ENCODE peak calls at places on chromosomes 13 and 19, in four cellular contexts. A is IMR-90, M is K562, I is endothelial cell of umbilical vein. V is an unnamed sample. For H3K9me1, the result is how much of the 10 kb centered on the place peaks cover.

GRCh38 chr19:51226068-51226467 is 1.2 kb downstream of the CD33 start:
- DNase-seq in I (no peak), A (no peak), M (no peak), V (no peak)

GRCh38 chr13:23354520-23354919 is 79.0 kb downstream of the SACS start:
- DNase-seq in M (no peak), I (no peak), A (no peak), V (no peak)

GRCh38 chr19:48618278-48618915 is 581 bp downstream of the RPL18 start:
- DNase-seq in M (no peak), I (no peak), A (no peak), V (no peak)

GRCh38 chr19:6063576-6063961 is 46.7 kb downstream of the RFX2 start:
- DNase-seq in M (no peak), I (no peak), A (no peak), V (no peak)

GRCh38 chr13:45782327-45783045 is 69.1 kb downstream of the SIAH3 start:
- DNase-seq in I (no peak), M (no peak), A (no peak), V (no peak)

GRCh38 chr13:23180711-23181110 is at the start of gene SGCG:
- DNase-seq in M (no peak), A (no peak), I (no peak), V (no peak)

GRCh38 chr13:83065136-83065535 is 817.1 kb downstream of the SLITRK1 start:
- DNase-seq in I (no peak), A (peak), M (no peak), V (no peak)

GRCh38 chr13:29509999-29510586 is 85.4 kb downstream of the SLC7A1 start:
- DNase-seq in M (no peak), A (peak), I (no peak), V (no peak)

GRCh38 chr13:111974065-111974640 is 92.8 kb upstream of the SOX1 start:
- DNase-seq in M (no peak), A (no peak), I (no peak), V (no peak)

GRCh38 chr13:75432045-75432444 is 49.9 kb downstream of the TBC1D4 start:
- DNase-seq in A (peak), I (no peak), M (no peak), V (no peak)

GRCh38 chr13:42377640-42378382 is 105.9 kb downstream of the AKAP11 start:
- DNase-seq in I (no peak), M (no peak), A (no peak), V (no peak)

GRCh38 chr19:50204081-50204428 is 633 bp downstream of the MYH14 start:
- DNase-seq in I (no peak), A (no peak), M (no peak), V (no peak)

GRCh38 chr13:59318320-59318930 is 845.3 kb downstream of the DIAPH3 start:
- DNase-seq in I (peak), A (peak), M (peak), V (peak)

GRCh38 chr13:96822900-96823299 is 171.4 kb downstream of the OXGR1 start:
- DNase-seq in I (peak), A (no peak), M (peak), V (no peak)

GRCh38 chr19:7679017-7679720 is 1.5 kb upstream of the TRAPPC5 start:
- DNase-seq in A (no peak), I (no peak), M (peak), V (no peak)

GRCh38 chr13:51618626-51619025 is 34.4 kb downstream of the WDFY2 start:
- DNase-seq in A (no peak), I (no peak), M (no peak), V (no peak)

DNA sequence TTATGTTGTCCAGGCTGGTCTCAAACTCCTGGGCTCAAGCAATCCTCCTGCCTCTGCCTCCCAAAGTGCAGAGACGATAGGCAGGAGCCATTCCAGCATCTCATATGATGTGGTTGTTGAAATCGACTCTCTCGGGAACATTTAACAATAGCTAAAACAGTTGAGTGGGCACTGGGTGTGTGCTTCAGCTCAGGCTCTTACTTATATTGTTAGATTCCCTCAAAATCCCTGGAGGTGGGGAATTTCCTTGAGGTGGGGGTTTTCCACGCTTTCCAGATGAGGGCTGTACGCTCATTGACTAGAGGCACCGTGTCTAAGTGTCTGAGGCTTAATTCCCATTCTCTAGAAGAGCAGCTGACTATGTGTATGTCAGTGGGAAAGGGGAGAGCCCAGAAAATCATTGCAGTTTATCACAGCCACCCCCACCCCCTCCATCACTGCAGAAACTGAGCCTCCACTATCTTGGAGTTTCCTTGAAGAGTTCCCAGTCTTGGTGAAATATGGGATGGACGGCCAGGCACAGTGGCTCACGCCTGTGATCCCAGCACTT is 10.8 kb upstream of the GRAMD1A start:
- DNase-seq in M (no peak), A (no peak), I (no peak), V (no peak)
- H3K4me2 ChIP-seq in M (no peak), A (no peak), I (no peak), V (no peak)

GRCh38 chr19:4914736-4915501 is 5.6 kb downstream of the UHRF1 start:
- DNase-seq in M (peak), A (peak), I (peak), V (peak)

GRCh38 chr19:4916292-4917082 is 7.2 kb downstream of the UHRF1 start:
- DNase-seq in M (no peak), I (peak), A (no peak), V (no peak)

GRCh38 chr19:4911786-4912672 is 2.7 kb downstream of the UHRF1 start:
- DNase-seq in I (peak), A (peak), M (peak), V (peak)

GRCh38 chr19:4911314-4911713 is 2.0 kb downstream of the UHRF1 start:
- DNase-seq in I (no peak), A (peak), M (no peak), V (no peak)

DNA sequence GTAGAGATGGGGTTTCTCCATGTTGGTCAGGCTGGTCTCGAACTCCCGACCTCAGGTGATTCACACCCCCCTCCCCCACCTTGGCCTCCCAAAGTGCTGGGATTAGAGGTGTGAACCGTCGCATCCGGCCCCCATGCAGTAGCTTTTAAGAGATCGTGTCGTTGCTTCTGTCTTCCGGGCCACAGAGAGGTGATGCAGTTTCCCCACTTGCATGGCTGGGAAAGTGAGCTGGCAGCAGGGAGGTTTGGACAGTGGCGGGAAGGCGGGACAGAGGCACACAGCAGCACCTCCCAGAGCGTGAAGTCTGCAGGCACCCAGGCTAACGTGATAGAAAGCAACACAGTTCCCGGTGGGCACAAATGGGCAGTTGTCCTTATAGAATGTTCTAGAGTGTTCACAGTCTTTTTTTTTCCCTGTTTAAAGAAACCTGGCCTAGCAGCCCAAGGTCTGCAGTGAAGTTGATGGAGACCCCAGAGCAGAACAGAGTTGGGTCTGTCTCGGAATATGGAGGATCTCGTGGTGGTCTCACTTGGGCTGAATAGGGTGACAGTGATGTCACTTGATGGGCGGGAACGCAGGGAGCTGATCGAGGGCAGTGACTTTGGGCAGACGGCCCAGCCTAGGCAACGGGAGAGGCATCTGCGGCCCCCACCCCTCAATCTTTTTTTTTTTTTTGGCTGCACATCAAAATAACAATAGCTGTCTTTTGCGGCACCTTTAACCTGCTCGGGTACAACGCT is 4.9 kb downstream of the UHRF1 start:
- DNase-seq in A (peak), I (no peak), M (no peak), V (no peak)
- H3K9ac ChIP-seq in A (no peak), I (no peak), M (no peak), V (peak)

DNA sequence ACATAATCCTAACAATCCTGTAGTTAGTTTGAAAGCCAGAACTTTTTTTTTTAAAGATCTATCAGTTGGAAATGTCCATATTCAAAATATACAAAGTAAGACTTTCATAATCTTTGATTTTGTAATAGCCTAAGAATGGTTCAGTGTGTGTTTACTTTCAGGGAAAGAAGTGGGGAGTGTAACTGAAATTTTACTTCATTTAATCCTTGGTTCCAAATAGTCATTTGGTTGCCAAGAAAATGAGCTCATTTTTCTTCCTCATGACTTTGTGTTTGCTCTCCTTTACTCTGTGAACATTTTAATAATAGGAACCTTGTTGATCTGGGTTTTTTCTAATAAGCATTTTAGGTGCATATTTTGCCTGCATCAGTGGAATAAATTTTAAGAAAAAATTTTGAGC is 278.8 kb downstream of the SLITRK6 start:
- DNase-seq in I (no peak), M (no peak), A (peak), V (no peak)
- H3K9me1 ChIP-seq in I (under half), M (under half), A (under half), V (under half)

GRCh38 chr19:2251577-2252480 is 2.7 kb downstream of the AMH start:
- DNase-seq in I (no peak), M (no peak), A (no peak), V (no peak)

GRCh38 chr19:2254052-2254872 is 2.0 kb downstream of the JSRP1 start:
- DNase-seq in A (peak), I (peak), M (no peak), V (no peak)

GRCh38 chr19:2252481-2253105 is 3.5 kb downstream of the AMH start:
- DNase-seq in I (no peak), A (no peak), M (no peak), V (no peak)

GRCh38 chr19:2255112-2255845 is 938 bp downstream of the JSRP1 start:
- DNase-seq in M (no peak), I (no peak), A (no peak), V (no peak)

GRCh38 chr19:2253106-2254051 is 2.8 kb downstream of the JSRP1 start:
- DNase-seq in M (no peak), A (no peak), I (no peak), V (no peak)
- H3K4me2 ChIP-seq in M (no peak), A (no peak), I (no peak), V (no peak)